ENCODE peak calls at places on chromosome 14, in eight cellular contexts. One of them, this sample, is unnamed.

GRCh38 chr14:65260786-65261185 is 151.7 kb upstream of the FUT8 start:
- DNase-seq in left colon: no peak
- DNase-seq in iPS-NIHi11: no peak
- DNase-seq in GM04503: no peak
- DNase-seq in AML-193: no peak
- DNase-seq in HT-29: no peak
- DNase-seq in tibial artery: no peak
- DNase-seq in CD4-positive, alpha-beta T cell: no peak
- DNase-seq in this sample: no peak

GRCh38 chr14:28676481-28676880 is 90.1 kb upstream of the FOXG1 start:
- DNase-seq in HT-29: peak; percentile 12
- DNase-seq in left colon: no peak
- DNase-seq in tibial artery: no peak
- DNase-seq in AML-193: no peak
- DNase-seq in CD4-positive, alpha-beta T cell: no peak
- DNase-seq in iPS-NIHi11: no peak
- DNase-seq in GM04503: peak; percentile 15
- DNase-seq in this sample: no peak

GRCh38 chr14:58663494-58664111 is 25.8 kb downstream of the DACT1 start:
- DNase-seq in left colon: no peak
- DNase-seq in GM04503: peak; percentile 71
- DNase-seq in AML-193: no peak
- DNase-seq in HT-29: no peak
- DNase-seq in tibial artery: no peak
- DNase-seq in CD4-positive, alpha-beta T cell: no peak
- DNase-seq in iPS-NIHi11: no peak
- DNase-seq in this sample: no peak

GRCh38 chr14:95683793-95684192 is 2.4 kb upstream of the TCL1B start:
- DNase-seq in tibial artery: no peak
- DNase-seq in AML-193: peak; percentile 22
- DNase-seq in left colon: no peak
- DNase-seq in iPS-NIHi11: peak; percentile 66
- DNase-seq in CD4-positive, alpha-beta T cell: no peak
- DNase-seq in GM04503: no peak
- DNase-seq in HT-29: peak; percentile 19
- DNase-seq in this sample: peak; percentile 22

GRCh38 chr14:64761441-64762043 is 57.3 kb downstream of the PLEKHG3 start:
- DNase-seq in iPS-NIHi11: no peak
- DNase-seq in CD4-positive, alpha-beta T cell: no peak
- DNase-seq in tibial artery: peak; percentile 73
- DNase-seq in left colon: no peak
- DNase-seq in AML-193: no peak
- DNase-seq in GM04503: no peak
- DNase-seq in HT-29: no peak
- DNase-seq in this sample: no peak

GRCh38 chr14:50395448-50395847 is 1.2 kb downstream of the CDKL1 start:
- DNase-seq in tibial artery: no peak
- DNase-seq in GM04503: no peak
- DNase-seq in left colon: peak; percentile 45
- DNase-seq in CD4-positive, alpha-beta T cell: no peak
- DNase-seq in AML-193: no peak
- DNase-seq in iPS-NIHi11: no peak
- DNase-seq in HT-29: no peak
- DNase-seq in this sample: peak; percentile 47

GRCh38 chr14:103019236-103019635 is 38.1 kb downstream of the CDC42BPB start:
- DNase-seq in HT-29: no peak
- DNase-seq in tibial artery: no peak
- DNase-seq in left colon: no peak
- DNase-seq in iPS-NIHi11: no peak
- DNase-seq in CD4-positive, alpha-beta T cell: no peak
- DNase-seq in AML-193: no peak
- DNase-seq in GM04503: no peak
- DNase-seq in this sample: no peak

GRCh38 chr14:93954900-93955891 is 21.2 kb downstream of the ASB2 start:
- DNase-seq in iPS-NIHi11: no peak
- DNase-seq in GM04503: no peak
- DNase-seq in HT-29: no peak
- DNase-seq in tibial artery: no peak
- DNase-seq in left colon: no peak
- DNase-seq in CD4-positive, alpha-beta T cell: peak; percentile 43
- DNase-seq in AML-193: peak; percentile 87
- DNase-seq in this sample: no peak

GRCh38 chr14:36585100-36585499 is 2.7 kb upstream of the NKX2-8 start:
- DNase-seq in HT-29: no peak
- DNase-seq in GM04503: no peak
- DNase-seq in iPS-NIHi11: no peak
- DNase-seq in CD4-positive, alpha-beta T cell: no peak
- DNase-seq in AML-193: no peak
- DNase-seq in left colon: no peak
- DNase-seq in tibial artery: no peak
- DNase-seq in this sample: no peak

GRCh38 chr14:37047996-37048395 is 124.4 kb downstream of the SLC25A21 start:
- DNase-seq in GM04503: no peak
- DNase-seq in CD4-positive, alpha-beta T cell: no peak
- DNase-seq in left colon: no peak
- DNase-seq in HT-29: no peak
- DNase-seq in AML-193: no peak
- DNase-seq in iPS-NIHi11: no peak
- DNase-seq in tibial artery: no peak
- DNase-seq in this sample: no peak

GRCh38 chr14:37709419-37710195 is 114.2 kb downstream of the TTC6 start:
- DNase-seq in tibial artery: no peak
- DNase-seq in CD4-positive, alpha-beta T cell: no peak
- DNase-seq in HT-29: peak; percentile 31
- DNase-seq in GM04503: no peak
- DNase-seq in iPS-NIHi11: peak; percentile 15
- DNase-seq in AML-193: no peak
- DNase-seq in left colon: no peak
- DNase-seq in this sample: no peak

GRCh38 chr14:96727076-96727475 is 70.1 kb upstream of the VRK1 start:
- DNase-seq in CD4-positive, alpha-beta T cell: no peak
- DNase-seq in left colon: no peak
- DNase-seq in AML-193: no peak
- DNase-seq in HT-29: no peak
- DNase-seq in tibial artery: no peak
- DNase-seq in iPS-NIHi11: no peak
- DNase-seq in GM04503: no peak
- DNase-seq in this sample: no peak

GRCh38 chr14:69013943-69014782 is 35.1 kb upstream of the ACTN1 start:
- DNase-seq in CD4-positive, alpha-beta T cell: no peak
- DNase-seq in HT-29: peak; percentile 86
- DNase-seq in GM04503: no peak
- DNase-seq in left colon: peak; percentile 95
- DNase-seq in AML-193: peak; percentile 98
- DNase-seq in tibial artery: no peak
- DNase-seq in iPS-NIHi11: peak; percentile 66
- DNase-seq in this sample: peak; percentile 91

GRCh38 chr14:104227806-104228205 is 89.4 kb downstream of the KIF26A start:
- DNase-seq in HT-29: no peak
- DNase-seq in GM04503: no peak
- DNase-seq in AML-193: no peak
- DNase-seq in left colon: peak; percentile 26
- DNase-seq in CD4-positive, alpha-beta T cell: no peak
- DNase-seq in iPS-NIHi11: no peak
- DNase-seq in tibial artery: no peak
- DNase-seq in this sample: no peak

GRCh38 chr14:103031956-103032355 is 25.4 kb downstream of the CDC42BPB start:
- DNase-seq in iPS-NIHi11: peak; percentile 57
- DNase-seq in CD4-positive, alpha-beta T cell: no peak
- DNase-seq in GM04503: no peak
- DNase-seq in tibial artery: no peak
- DNase-seq in HT-29: peak; percentile 51
- DNase-seq in left colon: peak; percentile 54
- DNase-seq in AML-193: no peak
- DNase-seq in this sample: peak; percentile 55

GRCh38 chr14:50335989-50336391 is 23.9 kb downstream of the DMAC2L start:
- DNase-seq in left colon: no peak
- DNase-seq in tibial artery: no peak
- DNase-seq in iPS-NIHi11: peak; percentile 28
- DNase-seq in AML-193: no peak
- DNase-seq in CD4-positive, alpha-beta T cell: no peak
- DNase-seq in GM04503: no peak
- DNase-seq in HT-29: no peak
- DNase-seq in this sample: no peak

GRCh38 chr14:104586832-104587620 is 7.5 kb downstream of the C14orf180 start:
- DNase-seq in left colon: no peak
- DNase-seq in HT-29: no peak
- DNase-seq in CD4-positive, alpha-beta T cell: no peak
- DNase-seq in GM04503: no peak
- DNase-seq in iPS-NIHi11: no peak
- DNase-seq in AML-193: no peak
- DNase-seq in tibial artery: peak; percentile 79
- DNase-seq in this sample: no peak

GRCh38 chr14:73457050-73457934 is 1.1 kb downstream of the NUMB start:
- DNase-seq in tibial artery: peak; percentile 77
- DNase-seq in AML-193: peak; percentile 35
- DNase-seq in CD4-positive, alpha-beta T cell: no peak
- DNase-seq in left colon: peak; percentile 57
- DNase-seq in HT-29: peak; percentile 47
- DNase-seq in iPS-NIHi11: peak; percentile 32
- DNase-seq in GM04503: no peak
- DNase-seq in this sample: peak; percentile 74

GRCh38 chr14:54282849-54283248 is 114.0 kb upstream of the CDKN3 start:
- DNase-seq in tibial artery: no peak
- DNase-seq in left colon: no peak
- DNase-seq in HT-29: no peak
- DNase-seq in CD4-positive, alpha-beta T cell: no peak
- DNase-seq in AML-193: no peak
- DNase-seq in GM04503: no peak
- DNase-seq in iPS-NIHi11: no peak
- DNase-seq in this sample: no peak

GRCh38 chr14:103067231-103067954 is 10.0 kb upstream of the CDC42BPB start:
- DNase-seq in AML-193: no peak
- DNase-seq in HT-29: no peak
- DNase-seq in iPS-NIHi11: no peak
- DNase-seq in CD4-positive, alpha-beta T cell: no peak
- DNase-seq in left colon: peak; percentile 67
- DNase-seq in GM04503: peak; percentile 78
- DNase-seq in tibial artery: no peak
- DNase-seq in this sample: peak; percentile 61

GRCh38 chr14:100022772-100023451 is 42.3 kb upstream of the EVL start:
- DNase-seq in CD4-positive, alpha-beta T cell: no peak
- DNase-seq in iPS-NIHi11: peak; percentile 33
- DNase-seq in tibial artery: peak; percentile 68
- DNase-seq in AML-193: no peak
- DNase-seq in left colon: no peak
- DNase-seq in HT-29: no peak
- DNase-seq in GM04503: peak; percentile 92
- DNase-seq in this sample: no peak

GRCh38 chr14:99546230-99546879 is 57.7 kb downstream of the CCDC85C start:
- DNase-seq in left colon: no peak
- DNase-seq in GM04503: no peak
- DNase-seq in iPS-NIHi11: peak; percentile 68
- DNase-seq in AML-193: no peak
- DNase-seq in CD4-positive, alpha-beta T cell: no peak
- DNase-seq in tibial artery: no peak
- DNase-seq in HT-29: no peak
- DNase-seq in this sample: no peak

This sample was measured in colonic mucosa.